ENCODE peak calls at places on chromosome 1, in five cellular contexts. One of them, this sample, is unnamed.

GRCh38 chr1:8027748-8028631 is 1.9 kb upstream of the ERRFI1 start:
- DNase-seq in HepG2: peak
- DNase-seq in K562: no peak
- DNase-seq in H1: no peak
- DNase-seq in GM12878: no peak
- DNase-seq in this sample: peak

GRCh38 chr1:68624233-68624632 is 127.4 kb upstream of the DEPDC1 start:
- DNase-seq in HepG2: no peak
- DNase-seq in K562: no peak
- DNase-seq in H1: no peak
- DNase-seq in GM12878: no peak
- DNase-seq in this sample: peak

GRCh38 chr1:185645201-185645640 is 89.0 kb upstream of the HMCN1 start:
- DNase-seq in HepG2: no peak
- DNase-seq in K562: no peak
- DNase-seq in H1: peak
- DNase-seq in GM12878: no peak
- DNase-seq in this sample: no peak

GRCh38 chr1:241924080-241924808 is 33.3 kb upstream of the BECN2 start:
- DNase-seq in HepG2: peak
- DNase-seq in K562: no peak
- DNase-seq in H1: no peak
- DNase-seq in GM12878: no peak
- DNase-seq in this sample: no peak

GRCh38 chr1:202112864-202113689 is 9.6 kb upstream of the GPR37L1 start:
- DNase-seq in HepG2: no peak
- DNase-seq in K562: no peak
- DNase-seq in H1: no peak
- DNase-seq in GM12878: no peak
- DNase-seq in this sample: peak

GRCh38 chr1:162206749-162207635 is 137.5 kb downstream of the NOS1AP start:
- DNase-seq in HepG2: peak
- DNase-seq in K562: no peak
- DNase-seq in H1: no peak
- DNase-seq in GM12878: no peak
- DNase-seq in this sample: no peak

GRCh38 chr1:2306151-2306978 is 78.2 kb downstream of the SKI start:
- DNase-seq in HepG2: no peak
- DNase-seq in K562: no peak
- DNase-seq in H1: peak
- DNase-seq in GM12878: no peak
- DNase-seq in this sample: no peak

GRCh38 chr1:41611068-41611931 is 126.8 kb upstream of the EDN2 start:
- DNase-seq in HepG2: no peak
- DNase-seq in K562: no peak
- DNase-seq in H1: no peak
- DNase-seq in GM12878: no peak
- DNase-seq in this sample: no peak

GRCh38 chr1:91402023-91402422 is 2.6 kb downstream of the HFM1 start:
- DNase-seq in HepG2: peak
- DNase-seq in K562: peak
- DNase-seq in H1: no peak
- DNase-seq in GM12878: no peak
- DNase-seq in this sample: peak

GRCh38 chr1:119686661-119687060 is 25.1 kb upstream of the PHGDH start:
- DNase-seq in HepG2: no peak
- DNase-seq in K562: no peak
- DNase-seq in H1: no peak
- DNase-seq in GM12878: no peak
- DNase-seq in this sample: no peak

GRCh38 chr1:176466514-176466913 is 3.5 kb downstream of the PAPPA2 start:
- DNase-seq in HepG2: peak
- DNase-seq in K562: peak
- DNase-seq in H1: peak
- DNase-seq in GM12878: no peak
- DNase-seq in this sample: peak

GRCh38 chr1:232880354-232880753 is 70.1 kb upstream of the NTPCR start:
- DNase-seq in HepG2: peak
- DNase-seq in K562: peak
- DNase-seq in H1: peak
- DNase-seq in GM12878: no peak
- DNase-seq in this sample: peak

GRCh38 chr1:11044849-11045427 is 2.1 kb downstream of the MASP2 start:
- DNase-seq in HepG2: no peak
- DNase-seq in K562: no peak
- DNase-seq in H1: no peak
- DNase-seq in GM12878: no peak
- DNase-seq in this sample: no peak

GRCh38 chr1:61376151-61376550 is 293.8 kb downstream of the NFIA start:
- DNase-seq in HepG2: no peak
- DNase-seq in K562: no peak
- DNase-seq in H1: no peak
- DNase-seq in GM12878: no peak
- DNase-seq in this sample: no peak

GRCh38 chr1:114341886-114342285 is 169.1 kb downstream of the TRIM33 start:
- DNase-seq in HepG2: no peak
- DNase-seq in K562: no peak
- DNase-seq in H1: no peak
- DNase-seq in GM12878: no peak
- DNase-seq in this sample: no peak

GRCh38 chr1:226736908-226737818 is 1.9 kb downstream of the ITPKB start:
- DNase-seq in HepG2: no peak
- DNase-seq in K562: no peak
- DNase-seq in H1: no peak
- DNase-seq in GM12878: no peak
- DNase-seq in this sample: no peak

GRCh38 chr1:161367684-161368398 is at the start of gene CFAP126:
- DNase-seq in HepG2: peak
- DNase-seq in K562: peak
- DNase-seq in H1: no peak
- DNase-seq in GM12878: peak
- DNase-seq in this sample: peak

GRCh38 chr1:1777950-1778826 is at the start of gene NADK:
- DNase-seq in HepG2: no peak
- DNase-seq in K562: peak
- DNase-seq in H1: no peak
- DNase-seq in GM12878: no peak
- DNase-seq in this sample: peak

GRCh38 chr1:86503477-86504129 is 34.9 kb downstream of the CLCA1 start:
- DNase-seq in HepG2: no peak
- DNase-seq in K562: peak
- DNase-seq in H1: no peak
- DNase-seq in GM12878: no peak
- DNase-seq in this sample: no peak

GRCh38 chr1:211643324-211644212 is 31.9 kb downstream of the NEK2 start:
- DNase-seq in HepG2: peak
- DNase-seq in K562: peak
- DNase-seq in H1: no peak
- DNase-seq in GM12878: no peak
- DNase-seq in this sample: no peak

GRCh38 chr1:203338335-203339036 is 12.4 kb downstream of the FMOD start:
- DNase-seq in HepG2: peak
- DNase-seq in K562: peak
- DNase-seq in H1: no peak
- DNase-seq in GM12878: no peak
- DNase-seq in this sample: peak

GRCh38 chr1:173056355-173056754 is 5.6 kb upstream of the TNFSF18 start:
- DNase-seq in HepG2: no peak
- DNase-seq in K562: no peak
- DNase-seq in H1: no peak
- DNase-seq in GM12878: no peak
- DNase-seq in this sample: no peak

GRCh38 chr1:19606817-19607706 is 37.0 kb upstream of the NBL1 start:
- DNase-seq in HepG2: no peak
- DNase-seq in K562: no peak
- DNase-seq in H1: no peak
- DNase-seq in GM12878: no peak
- DNase-seq in this sample: no peak

GRCh38 chr1:222370911-222371717 is 176.8 kb downstream of the HHIPL2 start:
- DNase-seq in HepG2: no peak
- DNase-seq in K562: no peak
- DNase-seq in H1: no peak
- DNase-seq in GM12878: no peak
- DNase-seq in this sample: no peak

GRCh38 chr1:233331676-233332519 is 4.4 kb downstream of the MAP3K21 start:
- DNase-seq in HepG2: no peak
- DNase-seq in K562: no peak
- DNase-seq in H1: no peak
- DNase-seq in GM12878: no peak
- DNase-seq in this sample: no peak

GRCh38 chr1:88302843-88303486 is 381.1 kb upstream of the PKN2 start:
- DNase-seq in HepG2: peak
- DNase-seq in K562: no peak
- DNase-seq in H1: peak
- DNase-seq in GM12878: no peak
- DNase-seq in this sample: peak

GRCh38 chr1:21212126-21212525 is 35.4 kb upstream of the EIF4G3 start:
- DNase-seq in HepG2: peak
- DNase-seq in K562: no peak
- DNase-seq in H1: no peak
- DNase-seq in GM12878: no peak
- DNase-seq in this sample: no peak

GRCh38 chr1:153936011-153936802 is 10.3 kb downstream of the DENND4B start:
- DNase-seq in HepG2: no peak
- DNase-seq in K562: no peak
- DNase-seq in H1: no peak
- DNase-seq in GM12878: no peak
- DNase-seq in this sample: no peak

GRCh38 chr1:201882665-201883132 is 6.0 kb upstream of the SHISA4 start:
- DNase-seq in HepG2: no peak
- DNase-seq in K562: peak
- DNase-seq in H1: no peak
- DNase-seq in GM12878: peak
- DNase-seq in this sample: peak

GRCh38 chr1:104648269-104648691 is 898.6 kb downstream of the AMY1C start:
- DNase-seq in HepG2: peak
- DNase-seq in K562: peak
- DNase-seq in H1: no peak
- DNase-seq in GM12878: no peak
- DNase-seq in this sample: peak

DNA sequence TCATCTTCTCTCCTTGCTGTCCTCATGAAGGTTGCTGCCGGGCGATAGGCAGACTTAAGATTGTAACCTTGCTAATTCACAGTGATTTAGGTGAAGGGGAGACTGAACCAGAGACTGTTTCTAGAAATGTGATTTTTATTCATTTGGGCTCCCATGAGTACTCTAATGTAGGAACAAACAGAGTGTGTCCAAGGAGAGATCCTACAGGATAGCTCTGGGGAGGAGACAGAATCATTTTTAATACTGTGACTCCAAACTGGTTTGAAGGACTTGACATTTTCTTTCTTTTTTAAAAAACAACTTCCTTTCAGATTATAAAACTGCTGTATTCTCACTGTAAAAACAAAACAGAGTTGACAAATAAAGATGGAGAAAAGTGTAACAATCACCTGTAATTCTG is 23.8 kb downstream of the ELAVL4 start:
- DNase-seq in HepG2: no peak
- DNase-seq in K562: no peak
- DNase-seq in H1: no peak
- DNase-seq in GM12878: no peak
- DNase-seq in this sample: no peak
- TF ChIP-seq HDAC2 in HepG2: no peak
- TF ChIP-seq HDAC2 in K562: no peak
- TF ChIP-seq HDAC2 in H1: no peak
- TF ChIP-seq HDAC2 in GM12878: no peak
- TF ChIP-seq HDAC2 in this sample: no peak

GRCh38 chr1:108570998-108571401 is 11.1 kb downstream of the EEIG2 start:
- DNase-seq in HepG2: peak
- DNase-seq in K562: no peak
- DNase-seq in H1: no peak
- DNase-seq in GM12878: no peak
- DNase-seq in this sample: no peak

GRCh38 chr1:108575241-108575850 is 15.4 kb downstream of the EEIG2 start:
- DNase-seq in HepG2: no peak
- DNase-seq in K562: no peak
- DNase-seq in H1: no peak
- DNase-seq in GM12878: no peak
- DNase-seq in this sample: no peak

GRCh38 chr1:108572182-108572581 is 12.3 kb downstream of the EEIG2 start:
- DNase-seq in HepG2: no peak
- DNase-seq in K562: no peak
- DNase-seq in H1: no peak
- DNase-seq in GM12878: no peak
- DNase-seq in this sample: no peak

GRCh38 chr1:108573183-108573582 is 13.3 kb downstream of the EEIG2 start:
- DNase-seq in HepG2: no peak
- DNase-seq in K562: no peak
- DNase-seq in H1: no peak
- DNase-seq in GM12878: no peak
- DNase-seq in this sample: no peak

GRCh38 chr1:108574008-108574407 is 14.1 kb downstream of the EEIG2 start:
- DNase-seq in HepG2: no peak
- DNase-seq in K562: no peak
- DNase-seq in H1: no peak
- DNase-seq in GM12878: no peak
- DNase-seq in this sample: no peak
- TF ChIP-seq CTCF in HepG2: no peak
- TF ChIP-seq CTCF in K562: no peak
- TF ChIP-seq CTCF in H1: no peak
- TF ChIP-seq CTCF in GM12878: no peak
- TF ChIP-seq CTCF in this sample: no peak

GRCh38 chr1:15337656-15338402 is 71.9 kb upstream of the EFHD2 start:
- DNase-seq in HepG2: no peak
- DNase-seq in K562: peak
- DNase-seq in H1: no peak
- DNase-seq in GM12878: no peak
- DNase-seq in this sample: no peak
- TF ChIP-seq POLR2A in HepG2: no peak
- TF ChIP-seq POLR2A in K562: no peak
- TF ChIP-seq POLR2A in H1: no peak
- TF ChIP-seq POLR2A in GM12878: no peak
- TF ChIP-seq POLR2A in this sample: no peak

GRCh38 chr1:163632269-163632668 is 310.5 kb downstream of the NUF2 start:
- DNase-seq in HepG2: no peak
- DNase-seq in K562: no peak
- DNase-seq in H1: no peak
- DNase-seq in GM12878: no peak
- DNase-seq in this sample: no peak
- TF ChIP-seq HDAC2 in HepG2: no peak
- TF ChIP-seq HDAC2 in K562: no peak
- TF ChIP-seq HDAC2 in H1: no peak
- TF ChIP-seq HDAC2 in GM12878: no peak
- TF ChIP-seq HDAC2 in this sample: no peak

DNA sequence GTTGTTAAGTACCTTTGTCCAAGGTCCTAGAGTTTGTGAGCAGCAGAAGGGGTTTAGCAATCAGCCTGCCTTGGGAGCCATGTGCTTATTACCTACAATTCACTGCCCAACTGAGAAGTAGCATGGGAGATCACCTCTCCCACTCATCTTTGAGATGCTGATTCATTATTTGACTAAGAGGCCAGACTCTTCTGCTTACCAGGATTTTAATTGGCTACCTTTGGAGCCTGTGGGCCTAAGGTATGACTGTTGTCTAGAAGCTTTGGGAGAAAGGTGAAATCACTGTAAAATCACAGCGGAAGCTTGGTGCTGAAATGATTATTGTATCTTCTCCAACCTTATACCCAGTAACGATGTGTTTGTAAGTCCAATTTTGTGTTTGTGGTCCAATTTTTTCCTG is 213.4 kb downstream of the ST6GALNAC3 start:
- DNase-seq in HepG2: no peak
- DNase-seq in K562: no peak
- DNase-seq in H1: no peak
- DNase-seq in GM12878: no peak
- DNase-seq in this sample: no peak
- TF ChIP-seq CTCF in HepG2: no peak
- TF ChIP-seq CTCF in K562: no peak
- TF ChIP-seq CTCF in H1: no peak
- TF ChIP-seq CTCF in GM12878: no peak
- TF ChIP-seq CTCF in this sample: no peak